ENCODE peak calls at places on chromosomes 7 and 10, in five cellular contexts. V is GM12878, N is HCT116, X is H1, C is K562. F is an unnamed sample.

GRCh38 chr7:29920491-29920890 is 69.1 kb downstream of the SCRN1 start:
- DNase-seq in N (no peak), X (no peak), V (no peak), C (no peak), F (no peak)

GRCh38 chr7:15967121-15967520 is 280.6 kb upstream of the MEOX2 start:
- DNase-seq in C (no peak), X (no peak), V (no peak), N (no peak), F (no peak)

GRCh38 chr10:110641256-110641655 is 2.9 kb upstream of the RBM20 start:
- DNase-seq in X (no peak), N (peak; percentile 42), C (peak; percentile 64), V (no peak), F (peak; percentile 56)

GRCh38 chr10:89734616-89735015 is 33.2 kb downstream of the KIF20B start:
- DNase-seq in X (no peak), C (no peak), N (no peak), V (no peak), F (no peak)

GRCh38 chr10:70497120-70497545 is 18.6 kb downstream of the PALD1 start:
- DNase-seq in C (no peak), X (no peak), V (no peak), N (no peak), F (no peak)

GRCh38 chr7:55044318-55044717 is 25.5 kb downstream of the EGFR start:
- DNase-seq in C (no peak), N (no peak), V (no peak), X (no peak), F (no peak)

GRCh38 chr7:158413962-158414961 is 173.4 kb downstream of the PTPRN2 start:
- DNase-seq in C (no peak), N (no peak), X (no peak), V (no peak), F (no peak)

GRCh38 chr7:157347217-157347904 is 10.6 kb downstream of the DNAJB6 start:
- DNase-seq in V (no peak), C (no peak), X (no peak), N (peak; percentile 49), F (no peak)

GRCh38 chr7:27551803-27552202 is 110.9 kb downstream of the HIBADH start:
- DNase-seq in C (no peak), X (no peak), N (no peak), V (no peak), F (no peak)

GRCh38 chr7:148962823-148963582 is 65.3 kb downstream of the PDIA4 start:
- DNase-seq in C (peak; percentile 77), N (peak; percentile 60), V (peak; percentile 68), X (no peak), F (peak; percentile 45)

GRCh38 chr7:148963583-148964509 is 64.5 kb downstream of the PDIA4 start:
- DNase-seq in C (no peak), N (no peak), V (no peak), X (no peak), F (peak; percentile 36)

GRCh38 chr7:148962515-148962822 is 65.8 kb downstream of the PDIA4 start:
- DNase-seq in N (no peak), C (no peak), X (no peak), V (no peak), F (no peak)

GRCh38 chr7:148967032-148967372 is 61.3 kb downstream of the PDIA4 start:
- DNase-seq in V (no peak), X (no peak), N (no peak), C (no peak), F (no peak)

DNA sequence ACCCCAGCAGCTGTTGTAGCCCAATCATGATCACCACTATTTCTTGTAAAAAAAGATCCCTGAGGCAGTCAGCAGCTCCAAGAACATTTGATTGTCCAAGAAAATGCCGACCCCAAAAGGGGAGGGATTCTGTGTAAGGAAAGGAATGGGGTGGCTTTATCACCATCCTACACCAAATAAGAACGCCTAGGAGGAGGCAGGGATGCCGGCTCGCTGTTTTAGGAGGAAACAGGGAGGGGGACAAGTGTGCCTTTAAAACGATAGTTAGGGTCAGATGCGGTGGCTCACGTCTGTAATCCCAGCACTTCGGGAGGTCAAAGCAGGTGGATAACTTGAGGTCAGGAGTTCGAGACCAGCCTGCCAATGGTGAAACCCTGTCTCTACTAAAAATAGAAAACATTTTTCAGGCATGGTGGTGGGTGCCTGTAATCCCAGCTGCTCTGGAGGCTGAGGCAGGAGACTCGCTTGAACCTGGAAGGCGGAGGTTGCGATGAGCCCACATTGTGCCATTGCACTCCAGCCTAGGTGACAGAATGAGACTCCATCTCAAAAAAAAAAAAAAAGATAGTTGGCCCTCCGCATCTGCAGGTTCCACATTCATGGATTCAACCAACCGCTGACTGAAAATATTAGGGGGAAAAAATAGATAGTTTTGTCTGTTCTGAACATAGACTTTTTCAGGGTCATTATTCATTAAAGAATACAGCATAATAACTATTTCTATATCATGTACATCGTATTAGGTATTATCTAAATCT is 63.6 kb downstream of the PDIA4 start:
- DNase-seq in C (no peak), N (no peak), X (no peak), V (no peak), F (no peak)
- TF ChIP-seq YY1 in C (no peak), N (no peak), X (no peak), V (no peak), F (no peak)

GRCh38 chr7:26200113-26200443 is 468 bp downstream of the HNRNPA2B1 start:
- DNase-seq in N (no peak), C (peak; percentile 47), X (no peak), V (no peak), F (no peak)

GRCh38 chr7:26200444-26201260 is at the start of gene HNRNPA2B1:
- DNase-seq in N (peak; percentile 95), C (peak; percentile 83), X (peak; percentile 97), V (peak; percentile 98), F (peak; percentile 98)

GRCh38 chr7:26198133-26198780 is 2.3 kb downstream of the HNRNPA2B1 start:
- DNase-seq in X (no peak), C (no peak), V (no peak), N (no peak), F (no peak)

GRCh38 chr7:26198781-26199169 is 1.8 kb downstream of the HNRNPA2B1 start:
- DNase-seq in V (no peak), X (no peak), N (no peak), C (no peak), F (no peak)

DNA sequence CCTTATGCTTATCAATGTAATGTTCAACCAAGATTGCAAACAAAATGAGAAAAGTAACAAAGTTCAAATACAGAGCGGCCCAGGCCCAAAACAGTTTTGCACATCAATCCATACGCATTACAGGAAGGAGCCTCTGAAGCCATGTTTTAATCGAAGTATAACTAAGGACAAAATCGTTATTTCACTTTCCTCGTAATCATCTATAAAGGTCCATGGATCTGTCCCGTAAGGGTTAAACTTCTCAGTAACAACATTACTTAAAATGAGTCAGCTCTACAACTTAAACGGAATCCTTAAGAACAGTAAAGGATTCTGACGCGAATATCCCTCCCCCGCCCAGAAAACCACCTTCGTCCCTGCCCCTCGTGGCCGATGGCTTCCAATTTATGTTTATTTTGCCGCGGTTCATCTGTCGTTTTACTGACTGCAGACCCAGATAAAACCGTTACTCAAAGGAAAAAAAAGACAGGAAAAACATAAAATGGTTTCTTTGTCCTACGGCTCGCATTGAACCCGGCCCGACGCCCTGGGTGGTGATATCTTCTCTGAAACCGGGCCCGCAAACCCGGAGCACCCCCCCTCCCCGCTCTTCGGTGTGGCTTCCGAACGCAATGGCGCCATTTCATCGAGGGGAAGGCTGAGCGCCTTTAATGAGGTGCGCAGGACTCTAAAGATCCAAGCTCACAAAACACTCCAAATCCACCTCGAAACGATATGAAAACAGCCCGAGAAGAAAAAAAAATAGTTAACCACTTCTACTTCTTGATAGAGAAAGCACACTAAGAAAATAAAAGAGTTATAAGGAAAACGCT is 1.0 kb downstream of the HNRNPA2B1 start:
- DNase-seq in N (no peak), V (no peak), C (peak; percentile 53), X (no peak), F (no peak)
- TF ChIP-seq POLR2A in N (no peak), V (no peak), C (no peak), X (peak; percentile 49), F (no peak)

GRCh38 chr10:132360766-132361447 is 28.9 kb downstream of the LRRC27 start:
- DNase-seq in N (no peak), V (no peak), C (peak; percentile 53), X (no peak), F (no peak)
- TF ChIP-seq YY1 in N (no peak), V (no peak), C (no peak), X (no peak), F (no peak)

GRCh38 chr7:954330-955238 is at the start of gene ADAP1:
- DNase-seq in C (peak; percentile 57), X (no peak), V (no peak), N (no peak), F (no peak)

GRCh38 chr7:951881-952547 is 2.5 kb downstream of the ADAP1 start:
- DNase-seq in N (no peak), C (no peak), V (no peak), X (no peak), F (no peak)

GRCh38 chr7:956031-956430 is 1.6 kb upstream of the ADAP1 start:
- DNase-seq in C (no peak), V (no peak), X (no peak), N (no peak), F (no peak)

GRCh38 chr7:952548-953441 is 1.7 kb downstream of the ADAP1 start:
- DNase-seq in X (no peak), N (no peak), V (no peak), C (no peak), F (no peak)

DNA sequence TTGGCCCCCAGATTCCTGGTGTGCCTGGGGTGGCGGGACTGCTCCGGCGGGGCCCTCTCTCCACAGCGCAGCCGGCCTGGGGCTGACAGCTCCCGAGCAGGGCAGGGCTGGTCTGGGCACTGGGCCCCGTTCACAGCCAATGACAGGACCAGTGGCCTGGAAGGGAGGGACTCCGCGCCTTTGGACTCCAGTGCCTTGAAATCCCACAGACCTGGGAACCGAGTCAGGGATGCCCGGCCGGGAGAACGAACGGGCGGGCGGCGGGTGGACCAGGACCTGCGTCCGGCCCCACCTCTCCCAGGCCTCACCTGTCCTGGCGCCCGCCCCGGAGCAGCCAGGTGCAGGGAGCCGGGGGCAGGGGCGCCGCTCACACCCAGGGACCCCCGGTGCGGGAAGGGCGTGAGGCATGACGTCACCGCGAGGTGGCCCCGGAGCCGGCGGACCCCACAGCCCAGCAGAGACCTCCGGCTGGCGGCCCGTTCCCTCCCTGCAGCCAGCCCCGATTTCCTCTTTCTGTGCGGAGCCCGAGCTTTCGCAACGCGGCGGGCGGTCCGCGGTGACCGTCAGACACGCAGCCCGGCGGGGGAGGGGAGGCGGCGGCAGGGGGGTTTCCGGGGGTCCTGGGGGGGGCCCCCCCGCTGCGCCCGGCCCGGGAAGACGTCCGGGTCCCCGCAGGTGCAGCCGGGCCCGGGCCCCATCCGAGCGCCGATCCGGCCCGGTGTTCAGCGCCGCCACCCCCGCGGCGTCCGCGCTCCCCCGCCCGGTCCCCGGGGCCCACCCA is 743 bp downstream of the ADAP1 start:
- DNase-seq in X (no peak), V (no peak), C (no peak), N (no peak), F (peak; percentile 59)
- TF ChIP-seq POLR2A in X (no peak), V (no peak), C (no peak), N (no peak), F (no peak)

GRCh38 chr7:22393825-22394458 is 37.0 kb upstream of the RAPGEF5 start:
- DNase-seq in X (no peak), C (no peak), N (no peak), V (no peak), F (no peak)
- TF ChIP-seq YY1 in X (no peak), C (no peak), N (no peak), V (no peak), F (no peak)

GRCh38 chr10:71630168-71630567 is 89.4 kb downstream of the C10orf105 start:
- DNase-seq in C (no peak), X (no peak), V (no peak), N (no peak), F (no peak)
- TF ChIP-seq POLR2A in C (no peak), X (no peak), V (no peak), N (no peak), F (no peak)

F was measured in HepG2.